ENCODE peak calls at places on chromosomes 5 and 9, in eight cellular contexts. F is Peyer's patch, S is lung, N is fibroblast of lung, R is epithelial cell of esophagus, O is OCI-LY7, W is kidney, X is hepatocyte. I is an unnamed sample.

GRCh38 chr9:96020822-96021615 is 145.5 kb downstream of the ERCC6L2 start:
- DNase-seq in F (peak; percentile 56), S (peak; percentile 33), N (no peak), R (peak; percentile 13), O (no peak), W (peak; percentile 86), X (peak; percentile 50), I (no peak)

GRCh38 chr9:70042461-70043215 is 1.0 kb upstream of the MAMDC2 start:
- DNase-seq in F (no peak), S (no peak), N (no peak), R (peak; percentile 75), O (no peak), W (no peak), X (no peak), I (no peak)

GRCh38 chr5:142845954-142846398 is 75.8 kb downstream of the ARHGAP26 start:
- DNase-seq in F (no peak), S (no peak), N (no peak), R (peak; percentile 55), O (no peak), W (no peak), X (no peak), I (no peak)

GRCh38 chr9:77025146-77025545 is 5.7 kb downstream of the FOXB2 start:
- DNase-seq in F (no peak), S (no peak), N (no peak), R (peak; percentile 34), O (no peak), W (no peak), X (no peak), I (no peak)

GRCh38 chr5:169950333-169950732 is 30.0 kb downstream of the INSYN2B start:
- DNase-seq in F (no peak), S (no peak), N (no peak), R (no peak), O (no peak), W (no peak), X (no peak), I (no peak)

GRCh38 chr5:43555895-43556606 is 826 bp downstream of the PAIP1 start:
- DNase-seq in F (peak; percentile 71), S (peak; percentile 59), N (peak; percentile 51), R (peak; percentile 60), O (peak; percentile 51), W (peak; percentile 89), X (peak; percentile 64), I (no peak)

GRCh38 chr5:176553260-176554085 is 4.3 kb downstream of the CDHR2 start:
- DNase-seq in F (peak; percentile 86), S (no peak), N (no peak), R (peak; percentile 97), O (no peak), W (no peak), X (peak; percentile 76), I (no peak)

GRCh38 chr9:12457237-12457636 is 235.9 kb upstream of the TYRP1 start:
- DNase-seq in F (no peak), S (no peak), N (no peak), R (no peak), O (no peak), W (no peak), X (no peak), I (no peak)

GRCh38 chr5:135830384-135831275 is 3.8 kb upstream of the SLC25A48 start:
- DNase-seq in F (no peak), S (peak; percentile 22), N (no peak), R (no peak), O (no peak), W (no peak), X (no peak), I (no peak)

DNA sequence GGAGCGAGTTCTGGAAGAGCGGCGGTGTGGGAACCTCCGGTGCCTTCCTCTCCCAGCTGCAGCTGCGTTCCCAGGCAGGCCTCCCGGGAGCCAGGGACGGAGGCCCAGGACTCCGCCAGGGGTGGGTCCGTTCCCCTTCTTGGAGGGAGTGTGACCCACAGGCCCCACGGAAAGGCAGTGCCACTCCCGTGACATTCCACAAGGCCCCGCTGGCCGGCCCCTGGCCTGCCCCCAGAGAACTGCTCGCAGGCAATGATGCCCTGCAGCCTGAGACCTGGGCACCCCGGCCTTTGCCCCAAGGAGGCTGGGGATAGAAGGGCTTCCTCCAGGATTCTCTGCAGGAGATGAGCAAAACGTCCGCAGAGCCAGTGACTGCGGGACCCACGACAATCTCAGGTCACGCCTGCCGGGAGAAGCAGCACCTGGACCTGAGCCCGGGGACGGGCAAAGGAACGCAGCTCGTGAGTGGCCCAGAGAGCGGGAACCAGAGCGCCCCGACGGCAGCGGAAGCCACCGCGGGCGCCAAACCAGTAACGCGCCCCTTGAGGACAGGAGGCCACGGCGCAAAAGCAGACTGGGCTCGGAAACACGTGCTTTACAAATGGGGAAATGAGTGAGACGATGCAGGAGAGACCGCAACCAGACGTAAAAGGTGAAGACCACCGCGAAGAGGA is 9.3 kb downstream of the OBP2B start:
- DNase-seq in F (no peak), S (no peak), N (no peak), R (no peak), O (no peak), W (peak; percentile 86), X (no peak), I (no peak)
- TF ChIP-seq CTCF in F (no peak), S (no peak), N (no peak), R (peak; percentile 14), O (no peak), W (no peak), X (no peak), I (no peak)

DNA sequence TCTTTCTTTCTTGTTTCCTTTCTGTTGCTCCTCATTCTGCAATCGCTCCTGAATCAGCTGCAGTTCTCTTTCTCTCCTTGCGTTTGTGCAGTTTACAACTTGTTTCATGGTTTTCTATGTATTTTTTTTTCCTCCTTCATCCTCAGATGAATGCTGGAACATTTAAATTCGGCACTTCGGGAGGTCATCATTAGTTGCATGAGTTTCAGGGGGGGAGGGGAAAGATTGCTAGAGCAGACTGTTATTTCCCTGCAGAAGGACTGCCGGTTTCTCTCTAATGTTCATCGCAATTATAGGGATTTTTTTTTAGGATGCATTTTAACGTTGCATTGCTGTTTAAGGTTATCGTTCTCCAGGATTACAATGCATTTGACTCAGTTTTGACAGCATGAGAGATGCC is 1311.9 kb upstream of the WWC1 start:
- DNase-seq in F (no peak), S (no peak), N (no peak), R (no peak), O (no peak), W (no peak), X (peak; percentile 5), I (no peak)
- H3K4me3 ChIP-seq in F (peak overlapping the region; percentile 57), S (no peak overlapping the region), N (peak overlapping the region; percentile 45), R (peak overlapping the region; percentile 14), O (no peak overlapping the region), W (peak overlapping the region; percentile 13), X (peak overlapping the region; percentile 19), I (no peak overlapping the region)

GRCh38 chr5:86971034-86971511 is 296.6 kb upstream of the RASA1 start:
- DNase-seq in F (no peak), S (no peak), N (peak; percentile 27), R (peak; percentile 45), O (peak; percentile 26), W (no peak), X (no peak), I (no peak)
- TF ChIP-seq CTCF in F (no peak), S (no peak), N (no peak), R (peak; percentile 41), O (peak; percentile 64), W (peak; percentile 12), X (peak; percentile 26), I (peak; percentile 31)

DNA sequence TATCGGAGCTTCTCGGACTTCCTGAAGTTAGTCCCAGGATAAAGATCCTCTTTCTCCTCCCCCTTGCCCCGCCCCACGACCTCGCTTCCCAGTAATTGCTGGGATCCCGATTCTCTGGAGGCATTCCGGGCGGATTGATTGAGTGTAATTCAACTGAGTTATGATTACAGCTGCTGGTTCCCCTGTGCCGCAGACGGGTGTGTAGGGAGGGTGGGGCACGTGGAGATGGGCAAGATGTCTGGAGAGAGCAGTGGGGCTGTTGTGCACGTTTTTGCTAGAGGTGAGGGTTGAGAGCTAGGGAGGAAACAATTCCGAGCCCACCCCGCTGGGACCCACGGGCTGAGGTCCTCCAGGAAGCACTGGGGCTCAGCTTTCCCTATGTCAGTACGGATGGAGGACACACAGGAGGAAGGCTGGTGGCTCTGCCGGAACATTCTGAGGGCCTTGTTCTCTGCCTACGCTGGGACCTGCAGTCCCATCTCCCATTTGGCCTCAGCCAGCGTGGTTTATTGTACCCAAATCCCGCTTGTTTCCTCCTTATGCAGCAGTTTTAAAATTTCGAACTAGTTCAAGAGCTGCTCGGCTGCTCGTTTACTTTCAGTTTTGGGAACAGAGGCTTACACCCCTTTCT is 2.4 kb upstream of the DMRT2 start:
- DNase-seq in F (no peak), S (no peak), N (no peak), R (no peak), O (peak; percentile 3), W (no peak), X (no peak), I (no peak)
- H3K4me3 ChIP-seq in F (peak overlapping the region; percentile 46), S (peak overlapping the region; percentile 24), N (peak overlapping the region; percentile 13), R (no peak overlapping the region), O (peak overlapping the region; percentile 51), W (peak overlapping the region; percentile 74), X (no peak overlapping the region), I (peak overlapping the region; percentile 29)

GRCh38 chr9:129567842-129568559 is 52.9 kb downstream of the C9orf50 start:
- DNase-seq in F (no peak), S (peak; percentile 51), N (peak; percentile 79), R (peak; percentile 30), O (no peak), W (peak; percentile 81), X (no peak), I (peak; percentile 10)
- TF ChIP-seq CTCF in F (no peak), S (no peak), N (no peak), R (no peak), O (no peak), W (no peak), X (no peak), I (peak; percentile 16)

I was measured in AG09309.